ENCODE peak calls at places on chromosome 20, in five cellular contexts. H is GM23248, Z is OCI-LY7, Y is MM.1S, R is neural progenitor cell. L is an unnamed sample.

GRCh38 chr20:51258582-51259175 is 235.8 kb upstream of the KCNG1 start:
- DNase-seq in Z (no peak), R (peak; percentile 12), Y (no peak), H (peak; percentile 51), L (no peak)

GRCh38 chr20:40993794-40994540 is 34.7 kb upstream of the TOP1 start:
- DNase-seq in H (peak; percentile 36), R (no peak), Z (peak; percentile 93), Y (no peak), L (no peak)

GRCh38 chr20:17749979-17750721 is 50.4 kb downstream of the BANF2 start:
- DNase-seq in Y (no peak), Z (no peak), H (peak; percentile 69), R (peak; percentile 9), L (no peak)

GRCh38 chr20:1499528-1500420 is 8.6 kb upstream of the SIRPB2 start:
- DNase-seq in R (no peak), Z (no peak), H (no peak), Y (peak; percentile 33), L (no peak)

GRCh38 chr20:60806824-60807223 is 445.2 kb upstream of the CDH4 start:
- DNase-seq in H (no peak), Y (no peak), R (no peak), Z (no peak), L (no peak)

GRCh38 chr20:35000922-35001595 is 45.4 kb downstream of the MYH7B start:
- DNase-seq in Y (no peak), H (no peak), R (no peak), Z (no peak), L (no peak)

GRCh38 chr20:42441862-42442196 is 747.9 kb downstream of the PTPRT start:
- DNase-seq in Y (no peak), Z (no peak), H (no peak), R (no peak), L (no peak)

GRCh38 chr20:25692499-25692898 is 4.2 kb downstream of the ZNF337 start:
- DNase-seq in Z (no peak), R (no peak), H (peak; percentile 40), Y (no peak), L (peak; percentile 24)

GRCh38 chr20:38179846-38180245 is 14.8 kb upstream of the TGM2 start:
- DNase-seq in Y (no peak), R (no peak), H (no peak), Z (no peak), L (no peak)

GRCh38 chr20:32432277-32432676 is 74.1 kb downstream of the ASXL1 start:
- DNase-seq in R (no peak), Y (no peak), H (no peak), Z (no peak), L (no peak)

GRCh38 chr20:17614176-17614811 is 44.4 kb downstream of the DSTN start:
- DNase-seq in R (no peak), Z (no peak), H (peak; percentile 61), Y (no peak), L (peak; percentile 29)

GRCh38 chr20:59807909-59808728 is 125.3 kb downstream of the SYCP2 start:
- DNase-seq in R (no peak), Y (no peak), Z (no peak), H (no peak), L (no peak)

GRCh38 chr20:37095108-37095608 is 639 bp downstream of the RBL1 start:
- DNase-seq in R (peak; percentile 24), Z (peak; percentile 82), Y (peak; percentile 58), H (peak; percentile 39), L (no peak)

GRCh38 chr20:11271319-11271718 is 597.5 kb upstream of the JAG1 start:
- DNase-seq in Z (no peak), R (peak; percentile 90), H (no peak), Y (no peak), L (peak; percentile 84)

GRCh38 chr20:62570897-62571666 is 71.2 kb upstream of the SLCO4A1 start:
- DNase-seq in Y (no peak), Z (no peak), H (no peak), R (no peak), L (no peak)

GRCh38 chr20:8573686-8574085 is 441.6 kb downstream of the PLCB1 start:
- DNase-seq in Y (no peak), R (no peak), H (no peak), Z (no peak), L (no peak)

GRCh38 chr20:33693274-33693673 is 7.1 kb upstream of the E2F1 start:
- DNase-seq in H (no peak), Z (peak; percentile 40), Y (no peak), R (no peak), L (no peak)

GRCh38 chr20:43507150-43508080 is at the start of gene L3MBTL1:
- DNase-seq in R (peak; percentile 88), Y (peak; percentile 23), H (peak; percentile 49), Z (no peak), L (peak; percentile 82)

GRCh38 chr20:54922096-54922495 is 446.7 kb downstream of the DOK5 start:
- DNase-seq in Y (no peak), Z (no peak), H (no peak), R (no peak), L (no peak)

GRCh38 chr20:54107600-54108393 is 37.4 kb upstream of the BCAS1 start:
- DNase-seq in R (no peak), Y (no peak), Z (no peak), H (no peak), L (no peak)

GRCh38 chr20:35181731-35182130 is 9.9 kb downstream of the PROCR start:
- DNase-seq in R (no peak), Y (no peak), Z (no peak), H (peak; percentile 41), L (no peak)

GRCh38 chr20:21076073-21076472 is 30.1 kb downstream of the LINC00237 start:
- DNase-seq in Y (no peak), R (no peak), H (no peak), Z (no peak), L (no peak)

GRCh38 chr20:58111340-58112016 is 117.0 kb downstream of the ANKRD60 start:
- DNase-seq in H (peak; percentile 42), R (no peak), Z (no peak), Y (no peak), L (no peak)

GRCh38 chr20:33667245-33668086 is 723 bp downstream of the ACTL10 start:
- DNase-seq in R (no peak), H (no peak), Z (peak; percentile 54), Y (peak; percentile 82), L (no peak)

GRCh38 chr20:13261460-13262301 is 40.6 kb downstream of the ISM1 start:
- DNase-seq in R (peak; percentile 75), Y (peak; percentile 54), Z (peak; percentile 13), H (peak; percentile 72), L (peak; percentile 88)

GRCh38 chr20:33408716-33409654 is 7.7 kb upstream of the CDK5RAP1 start:
- DNase-seq in Y (no peak), R (no peak), H (no peak), Z (peak; percentile 89), L (no peak)

GRCh38 chr20:23125159-23125558 is 39.0 kb upstream of the CD93 start:
- DNase-seq in Y (no peak), R (no peak), H (no peak), Z (no peak), L (no peak)

DNA sequence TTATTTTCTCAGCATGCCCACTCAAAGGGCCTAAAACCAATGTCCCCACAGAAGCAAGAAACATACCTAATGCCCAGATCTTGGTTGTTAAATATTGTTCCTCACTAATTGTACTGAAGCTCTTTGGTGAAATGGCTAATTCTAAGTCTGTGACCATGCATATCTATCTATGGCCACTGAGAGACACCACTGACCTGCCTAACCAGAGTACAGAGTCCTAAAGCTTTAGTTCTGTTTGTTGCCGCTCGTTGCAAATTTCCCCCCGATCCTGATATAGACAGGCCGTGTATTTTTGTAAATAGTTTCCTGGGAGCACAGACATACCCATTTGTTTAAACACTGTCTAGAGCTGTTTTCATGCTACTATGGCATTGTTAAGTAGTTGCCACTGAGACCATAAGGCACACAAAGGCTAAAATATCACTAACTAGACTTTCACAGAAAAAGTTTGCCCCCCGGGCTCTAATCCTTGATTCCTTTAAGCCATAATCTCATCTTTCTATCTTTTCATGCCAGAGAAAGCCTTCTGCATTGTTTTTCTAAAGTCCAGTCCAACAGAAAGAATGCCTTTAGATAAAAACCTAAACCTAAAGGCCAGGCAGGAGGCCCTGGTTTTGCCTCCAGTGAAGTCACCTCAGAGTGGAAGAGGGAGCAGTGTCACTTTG is 48.7 kb downstream of the DNAAF9 start:
- DNase-seq in Z (no peak), R (peak; percentile 30), Y (no peak), H (no peak), L (peak; percentile 11)
- TF ChIP-seq EZH2phosphoT487 in Z (no peak), R (no peak), Y (no peak), H (no peak), L (no peak)

GRCh38 chr20:3890410-3890751 is 1.2 kb downstream of the PANK2 start:
- DNase-seq in Z (peak; percentile 39), R (no peak), Y (no peak), H (peak; percentile 67), L (peak; percentile 55)
- H3K4me1 ChIP-seq in Z (peaks cover 40% of the 10 kb centered on the region), R (peaks cover 26% of the 10 kb centered on the region), Y (peaks cover 20% of the 10 kb centered on the region), H (peaks cover 40% of the 10 kb centered on the region), L (peaks cover 41% of the 10 kb centered on the region)

DNA sequence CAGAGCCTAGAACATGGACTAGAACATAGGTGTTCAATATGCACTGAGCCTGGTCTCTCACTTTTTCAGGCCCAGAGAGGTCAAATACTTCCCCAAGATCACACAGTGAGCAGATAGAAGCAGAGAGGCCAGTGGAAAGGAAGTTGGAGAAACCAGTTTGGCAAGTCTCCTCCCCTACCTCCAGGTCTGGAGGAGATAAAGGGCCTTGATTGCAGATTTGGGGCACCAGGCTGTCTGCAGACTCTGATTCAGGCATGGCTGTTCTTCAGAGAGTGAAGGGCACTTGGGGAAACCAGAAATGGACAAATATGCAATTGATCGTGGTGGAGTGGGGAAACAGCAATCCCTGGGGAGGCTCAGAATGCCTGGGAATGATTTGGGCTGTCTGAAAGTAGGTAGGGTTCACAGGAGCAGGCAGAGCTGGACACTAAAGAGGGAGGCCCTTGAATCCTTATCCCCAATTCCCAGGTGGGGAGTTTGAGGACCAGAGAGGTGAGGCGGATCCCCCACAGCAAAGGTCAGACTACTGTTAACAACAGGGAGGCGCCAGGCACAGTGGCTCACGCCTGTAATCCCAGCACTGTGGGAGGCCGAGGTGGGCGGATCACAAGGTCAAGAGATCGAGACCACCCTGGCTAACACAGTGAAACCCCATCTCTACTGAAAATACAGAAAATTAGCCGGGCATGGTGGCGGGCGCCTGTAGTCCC is 2.3 kb downstream of the PEDS1 start:
- DNase-seq in R (no peak), Y (no peak), Z (no peak), H (peak; percentile 47), L (peak; percentile 60)
- TF ChIP-seq EZH2phosphoT487 in R (no peak), Y (no peak), Z (no peak), H (no peak), L (no peak)

DNA sequence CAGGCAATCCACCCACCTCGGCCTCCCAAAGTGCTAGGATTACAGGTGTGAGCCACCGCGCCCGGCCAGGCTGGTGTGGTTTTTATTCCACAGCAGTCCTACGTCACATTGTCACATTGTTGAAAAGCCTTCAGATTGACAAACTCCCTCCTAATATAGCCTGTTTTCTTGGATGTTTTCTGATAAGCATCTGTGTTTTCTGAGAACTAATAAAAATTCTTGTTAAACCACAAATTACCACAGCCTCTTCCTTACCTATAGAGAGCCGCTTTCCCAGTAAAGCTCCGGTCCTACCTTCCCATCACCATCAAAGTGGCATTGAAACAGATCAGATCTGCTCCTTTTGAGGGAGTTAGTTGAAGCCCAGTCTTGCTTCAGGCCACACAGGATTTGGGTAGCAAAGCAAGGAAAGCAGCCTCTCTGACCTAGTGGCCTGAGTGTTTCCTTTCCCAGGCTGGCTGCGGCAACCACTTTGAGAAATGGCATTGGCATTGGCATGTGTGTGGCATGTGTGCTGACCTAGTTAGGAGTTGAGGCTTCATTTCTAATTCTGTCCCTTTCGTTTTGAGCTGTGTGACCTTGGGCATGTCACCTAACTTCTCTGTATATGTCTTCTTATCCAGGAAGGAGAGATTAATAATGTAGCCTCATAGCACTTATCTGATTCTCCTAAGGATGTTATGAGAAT is 1.7 kb upstream of the PKIG start:
- DNase-seq in R (no peak), Y (no peak), H (no peak), Z (no peak), L (no peak)
- H3K4me1 ChIP-seq in R (peaks cover 30% of the 10 kb centered on the region), Y (peaks cover 6% of the 10 kb centered on the region), H (peaks cover 38% of the 10 kb centered on the region), Z (peaks cover 77% of the 10 kb centered on the region), L (peaks cover 11% of the 10 kb centered on the region)